ENCODE peak calls at places on chromosomes 2 and 18, in five cellular contexts. J is activated naive CD4-positive, alpha-beta T cell; D is activated CD8-positive, alpha-beta memory T cell treated with anti-CD3 and anti-CD28 coated beads for 4 hours; Q is foreskin fibroblast; F is SW480. S is an unnamed sample.

GRCh38 chr2:100731535-100731981 is 88.4 kb upstream of the NPAS2 start:
- DNase-seq in Q (peak), D (no peak), J (no peak), F (no peak), S (no peak)

GRCh38 chr18:25074925-25075693 is 276.9 kb downstream of the ZNF521 start:
- DNase-seq in D (no peak), F (no peak), Q (no peak), J (no peak), S (no peak)

GRCh38 chr2:33024758-33025157 is 78.0 kb downstream of the LTBP1 start:
- DNase-seq in D (no peak), J (no peak), Q (no peak), F (no peak), S (no peak)

GRCh38 chr2:137943948-137944347 is 20.3 kb upstream of the HNMT start:
- DNase-seq in J (no peak), Q (no peak), D (no peak), F (no peak), S (no peak)

GRCh38 chr18:48693625-48694262 is 154.9 kb downstream of the CTIF start:
- DNase-seq in Q (peak), D (no peak), F (no peak), J (no peak), S (no peak)

GRCh38 chr2:190864375-190864774 is 16.2 kb upstream of the GLS start:
- DNase-seq in D (no peak), F (no peak), Q (no peak), J (no peak), S (no peak)

GRCh38 chr2:207239222-207239674 is 73.5 kb upstream of the KLF7 start:
- DNase-seq in F (peak), J (no peak), D (no peak), Q (peak), S (no peak)

GRCh38 chr2:234348081-234348480 is 148.8 kb downstream of the ARL4C start:
- DNase-seq in F (no peak), Q (no peak), D (no peak), J (no peak), S (no peak)

GRCh38 chr2:109005686-109006204 is 16.7 kb upstream of the EDAR start:
- DNase-seq in F (no peak), Q (no peak), J (no peak), D (no peak), S (no peak)

GRCh38 chr2:65835975-65836549 is 403.7 kb upstream of the SPRED2 start:
- DNase-seq in J (no peak), D (no peak), Q (no peak), F (no peak), S (no peak)

GRCh38 chr18:50410008-50410407 is 35.2 kb downstream of the SKA1 start:
- DNase-seq in J (no peak), F (no peak), Q (no peak), D (no peak), S (no peak)

GRCh38 chr2:178530128-178530527 is 49.9 kb downstream of the PLEKHA3 start:
- DNase-seq in F (no peak), J (no peak), Q (no peak), D (no peak), S (no peak)

GRCh38 chr2:177165731-177166711 is 46.6 kb upstream of the HNRNPA3 start:
- DNase-seq in F (peak), Q (no peak), D (no peak), J (no peak), S (no peak)

GRCh38 chr2:208501217-208501616 is 94.6 kb downstream of the PTH2R start:
- DNase-seq in D (no peak), F (peak), J (no peak), Q (no peak), S (no peak)

S was measured in central memory CD8-positive, alpha-beta T cell.